ENCODE peak calls at places on chromosomes 6 and 20, in four cellular contexts. One of them, this sample, is unnamed.

GRCh38 chr20:24662756-24663399 is 193.4 kb downstream of the SYNDIG1 start:
- DNase-seq in choroid plexus epithelial cell: no peak
- DNase-seq in fibroblast of pulmonary artery: no peak
- DNase-seq in mucosa of descending colon: no peak
- DNase-seq in this sample: peak

GRCh38 chr6:148445620-148446019 is 103.0 kb downstream of the SASH1 start:
- DNase-seq in choroid plexus epithelial cell: peak
- DNase-seq in fibroblast of pulmonary artery: peak
- DNase-seq in mucosa of descending colon: no peak
- DNase-seq in this sample: peak

GRCh38 chr6:88612631-88613030 is 350.8 kb downstream of the RNGTT start:
- DNase-seq in choroid plexus epithelial cell: no peak
- DNase-seq in fibroblast of pulmonary artery: no peak
- DNase-seq in mucosa of descending colon: no peak
- DNase-seq in this sample: no peak

GRCh38 chr6:110256366-110256765 is 76.1 kb downstream of the CDC40 start:
- DNase-seq in choroid plexus epithelial cell: no peak
- DNase-seq in fibroblast of pulmonary artery: no peak
- DNase-seq in mucosa of descending colon: no peak
- DNase-seq in this sample: no peak

GRCh38 chr20:3316131-3316530 is 77.1 kb upstream of the SLC4A11 start:
- DNase-seq in choroid plexus epithelial cell: no peak
- DNase-seq in fibroblast of pulmonary artery: no peak
- DNase-seq in mucosa of descending colon: no peak
- DNase-seq in this sample: no peak

GRCh38 chr20:37356387-37356786 is 10.4 kb downstream of the SRC start:
- DNase-seq in choroid plexus epithelial cell: no peak
- DNase-seq in fibroblast of pulmonary artery: peak
- DNase-seq in mucosa of descending colon: no peak
- DNase-seq in this sample: peak

GRCh38 chr6:163950159-163950558 is 535.6 kb downstream of the QKI start:
- DNase-seq in choroid plexus epithelial cell: peak
- DNase-seq in fibroblast of pulmonary artery: peak
- DNase-seq in mucosa of descending colon: no peak
- DNase-seq in this sample: peak

GRCh38 chr6:37860226-37860839 is 40.8 kb downstream of the ZFAND3 start:
- DNase-seq in choroid plexus epithelial cell: peak
- DNase-seq in fibroblast of pulmonary artery: peak
- DNase-seq in mucosa of descending colon: no peak
- DNase-seq in this sample: peak

GRCh38 chr6:35544748-35545361 is 32.2 kb upstream of the TULP1 start:
- DNase-seq in choroid plexus epithelial cell: no peak
- DNase-seq in fibroblast of pulmonary artery: no peak
- DNase-seq in mucosa of descending colon: no peak
- DNase-seq in this sample: no peak

GRCh38 chr6:100257661-100258395 is 206.9 kb downstream of the SIM1 start:
- DNase-seq in choroid plexus epithelial cell: peak
- DNase-seq in fibroblast of pulmonary artery: peak
- DNase-seq in mucosa of descending colon: no peak
- DNase-seq in this sample: peak

GRCh38 chr6:43180985-43181384 is 1.0 kb upstream of the CUL9 start:
- DNase-seq in choroid plexus epithelial cell: no peak
- DNase-seq in fibroblast of pulmonary artery: no peak
- DNase-seq in mucosa of descending colon: no peak
- DNase-seq in this sample: no peak

GRCh38 chr6:77463881-77464867 is 883 bp upstream of the HTR1B start:
- DNase-seq in choroid plexus epithelial cell: peak
- DNase-seq in fibroblast of pulmonary artery: no peak
- DNase-seq in mucosa of descending colon: peak
- DNase-seq in this sample: no peak

GRCh38 chr6:11890849-11891248 is 112.2 kb upstream of the ADTRP start:
- DNase-seq in choroid plexus epithelial cell: peak
- DNase-seq in fibroblast of pulmonary artery: no peak
- DNase-seq in mucosa of descending colon: no peak
- DNase-seq in this sample: no peak

GRCh38 chr6:85449388-85449817 is 480 bp upstream of the NT5E start:
- DNase-seq in choroid plexus epithelial cell: peak
- DNase-seq in fibroblast of pulmonary artery: peak
- DNase-seq in mucosa of descending colon: peak
- DNase-seq in this sample: peak

GRCh38 chr20:39784693-39785092 is 822.5 kb downstream of the DHX35 start:
- DNase-seq in choroid plexus epithelial cell: no peak
- DNase-seq in fibroblast of pulmonary artery: no peak
- DNase-seq in mucosa of descending colon: no peak
- DNase-seq in this sample: no peak

GRCh38 chr6:36127462-36128016 is 2.8 kb upstream of the MAPK13 start:
- DNase-seq in choroid plexus epithelial cell: peak
- DNase-seq in fibroblast of pulmonary artery: peak
- DNase-seq in mucosa of descending colon: peak
- DNase-seq in this sample: peak

GRCh38 chr6:119493980-119494379 is 144.4 kb upstream of the MAN1A1 start:
- DNase-seq in choroid plexus epithelial cell: no peak
- DNase-seq in fibroblast of pulmonary artery: no peak
- DNase-seq in mucosa of descending colon: no peak
- DNase-seq in this sample: no peak

DNA sequence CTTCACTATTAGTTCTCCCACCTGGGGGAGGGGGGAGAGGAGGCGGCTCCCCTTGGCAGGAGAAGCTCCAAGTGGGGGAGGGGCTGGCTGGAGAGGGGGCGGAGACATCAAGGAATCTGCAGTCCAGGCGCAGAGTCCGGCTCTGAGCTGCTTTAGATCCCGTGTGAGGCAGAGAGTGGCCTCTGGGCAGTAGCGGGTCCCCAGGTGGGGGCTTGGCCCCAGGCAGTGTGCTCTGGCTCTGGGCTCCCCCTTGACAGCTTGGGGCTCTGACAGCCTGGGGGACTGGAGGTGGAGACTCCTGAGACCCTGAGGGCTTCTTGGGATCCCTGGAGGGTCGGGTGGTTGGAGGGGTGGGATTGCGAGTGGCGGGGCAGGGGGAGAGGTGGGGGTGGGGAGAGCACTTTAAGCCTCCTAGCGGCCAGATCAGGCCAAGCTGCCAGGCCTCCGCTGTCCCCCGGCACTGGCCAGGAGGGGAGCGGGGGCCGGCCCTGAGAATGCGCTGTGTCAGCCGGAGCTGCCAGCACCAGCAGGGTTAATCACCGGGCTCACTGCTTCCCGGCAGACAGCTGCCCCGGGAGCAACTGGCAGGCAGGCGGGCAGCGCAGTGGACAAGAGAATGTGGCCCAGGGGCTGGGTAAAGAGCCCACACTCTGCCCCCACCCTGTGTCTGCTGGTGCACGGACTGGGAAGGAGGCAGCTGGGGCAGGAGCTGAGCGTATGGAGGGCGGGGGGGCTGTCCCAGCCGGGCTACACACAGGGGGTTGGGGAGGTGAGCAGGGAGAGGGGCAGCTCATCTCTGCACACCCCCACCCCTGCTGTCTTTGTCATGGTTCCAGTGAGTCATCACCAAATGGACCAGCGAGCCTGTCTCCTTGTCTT is 1.8 kb upstream of the LAMA5 start:
- DNase-seq in choroid plexus epithelial cell: no peak
- DNase-seq in fibroblast of pulmonary artery: peak
- DNase-seq in mucosa of descending colon: no peak
- DNase-seq in this sample: no peak
- TF ChIP-seq CTCF in choroid plexus epithelial cell: peak
- TF ChIP-seq CTCF in fibroblast of pulmonary artery: peak
- TF ChIP-seq CTCF in mucosa of descending colon: peak
- TF ChIP-seq CTCF in this sample: peak

DNA sequence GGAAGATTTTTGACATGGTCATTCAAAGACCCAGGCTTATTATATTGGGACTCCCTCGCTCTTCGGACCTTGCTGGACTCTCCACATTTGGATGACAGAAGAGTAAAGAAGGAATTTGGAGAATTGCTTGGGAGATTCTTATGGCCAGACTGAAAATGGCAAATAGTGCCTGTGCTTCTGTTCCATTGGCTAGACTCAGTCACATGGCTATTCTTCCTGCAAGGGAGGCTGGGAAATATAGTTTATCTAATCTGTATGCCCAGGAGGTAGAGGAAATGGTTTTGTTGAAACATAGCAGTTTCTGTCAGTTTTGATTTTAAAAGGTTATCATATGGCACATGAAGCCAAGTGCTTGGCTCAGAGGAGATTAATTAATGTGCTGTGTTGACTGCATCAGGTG is 286.6 kb upstream of the JAG1 start:
- DNase-seq in choroid plexus epithelial cell: no peak
- DNase-seq in fibroblast of pulmonary artery: no peak
- DNase-seq in mucosa of descending colon: no peak
- DNase-seq in this sample: no peak
- H3K4me3 ChIP-seq in choroid plexus epithelial cell: no peak
- H3K4me3 ChIP-seq in fibroblast of pulmonary artery: no peak
- H3K4me3 ChIP-seq in mucosa of descending colon: no peak
- H3K4me3 ChIP-seq in this sample: no peak

DNA sequence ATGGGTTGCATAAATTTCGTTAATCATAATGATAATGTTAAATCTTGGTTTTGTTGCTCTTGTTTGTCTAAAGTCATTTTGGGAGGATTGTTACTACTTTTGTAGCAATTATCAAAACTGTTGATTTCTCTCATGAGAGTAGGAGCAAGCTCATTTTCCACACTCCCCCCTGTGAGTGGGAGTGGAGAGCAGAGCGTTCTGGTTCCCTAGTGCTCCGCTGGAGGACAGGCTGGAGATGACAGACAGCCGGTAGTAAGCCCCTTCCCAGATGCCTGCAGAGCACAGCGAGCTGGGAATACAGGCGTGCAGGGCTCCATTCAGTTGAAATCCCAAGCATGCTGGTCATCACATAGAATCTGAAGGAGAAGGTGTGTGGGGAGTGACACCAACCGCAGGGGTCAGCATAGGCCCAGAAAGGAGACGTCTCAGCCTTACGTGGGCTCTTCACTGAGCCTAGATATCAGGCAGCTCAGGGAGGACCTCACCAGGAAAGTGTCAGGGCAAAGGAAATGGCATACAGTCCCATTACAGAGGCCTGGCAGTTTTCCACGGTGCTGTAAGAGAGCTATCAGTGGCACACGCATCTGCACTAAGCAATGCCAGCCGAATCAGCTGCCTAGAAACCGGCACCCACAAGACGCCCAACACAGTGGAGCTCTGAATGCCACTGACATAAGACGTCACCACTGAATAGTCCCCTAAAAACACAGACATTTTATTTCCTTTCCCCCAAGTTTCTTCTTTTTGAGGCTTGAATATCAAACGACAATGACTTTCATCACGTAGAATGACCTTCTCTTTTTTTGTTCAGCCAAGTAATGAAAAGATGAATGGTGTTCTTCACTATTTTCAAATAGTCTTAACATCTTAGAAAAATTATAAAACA is 89.2 kb upstream of the FOXQ1 start:
- DNase-seq in choroid plexus epithelial cell: no peak
- DNase-seq in fibroblast of pulmonary artery: no peak
- DNase-seq in mucosa of descending colon: no peak
- DNase-seq in this sample: no peak
- TF ChIP-seq CTCF in choroid plexus epithelial cell: no peak
- TF ChIP-seq CTCF in fibroblast of pulmonary artery: no peak
- TF ChIP-seq CTCF in mucosa of descending colon: no peak
- TF ChIP-seq CTCF in this sample: no peak

GRCh38 chr20:32455171-32455900 is 97.2 kb downstream of the ASXL1 start:
- DNase-seq in choroid plexus epithelial cell: no peak
- DNase-seq in fibroblast of pulmonary artery: no peak
- DNase-seq in mucosa of descending colon: peak
- DNase-seq in this sample: no peak

GRCh38 chr20:32458061-32458836 is 100.1 kb downstream of the ASXL1 start:
- DNase-seq in choroid plexus epithelial cell: no peak
- DNase-seq in fibroblast of pulmonary artery: no peak
- DNase-seq in mucosa of descending colon: no peak
- DNase-seq in this sample: no peak

GRCh38 chr20:32455901-32456701 is 98.0 kb downstream of the ASXL1 start:
- DNase-seq in choroid plexus epithelial cell: no peak
- DNase-seq in fibroblast of pulmonary artery: no peak
- DNase-seq in mucosa of descending colon: peak
- DNase-seq in this sample: no peak

GRCh38 chr20:32457476-32457986 is 99.4 kb downstream of the ASXL1 start:
- DNase-seq in choroid plexus epithelial cell: peak
- DNase-seq in fibroblast of pulmonary artery: peak
- DNase-seq in mucosa of descending colon: peak
- DNase-seq in this sample: peak

DNA sequence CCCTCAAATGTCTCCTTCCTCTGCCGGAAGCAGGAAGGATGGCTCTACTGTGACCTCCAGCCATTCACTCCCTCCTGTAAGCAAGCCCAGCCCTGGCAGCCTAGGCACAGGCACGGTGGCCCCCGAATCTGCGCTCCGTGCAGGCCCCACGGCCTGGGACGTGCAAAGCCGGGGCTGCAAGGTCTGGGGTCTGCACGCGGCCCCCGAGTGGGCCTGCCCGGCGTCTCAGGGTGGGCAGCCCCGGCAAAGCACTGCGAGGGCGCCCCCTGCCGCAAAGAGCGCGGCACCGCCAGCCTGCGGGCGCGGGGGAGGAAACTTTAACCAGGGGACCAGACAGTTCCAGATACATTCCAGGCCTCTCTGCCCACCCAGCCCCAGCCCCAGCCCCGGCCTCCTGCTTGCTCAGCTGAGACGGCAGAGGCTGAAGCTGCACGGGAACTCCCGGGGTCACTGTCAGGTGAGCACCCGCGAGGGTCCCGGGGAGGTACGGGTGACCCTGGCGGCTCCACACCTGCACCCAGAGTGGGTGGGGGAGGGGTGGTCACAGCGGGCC is 98.8 kb downstream of the ASXL1 start:
- DNase-seq in choroid plexus epithelial cell: peak
- DNase-seq in fibroblast of pulmonary artery: peak
- DNase-seq in mucosa of descending colon: peak
- DNase-seq in this sample: peak
- H3K4me3 ChIP-seq in choroid plexus epithelial cell: peak
- H3K4me3 ChIP-seq in fibroblast of pulmonary artery: peak
- H3K4me3 ChIP-seq in mucosa of descending colon: no peak
- H3K4me3 ChIP-seq in this sample: peak

DNA sequence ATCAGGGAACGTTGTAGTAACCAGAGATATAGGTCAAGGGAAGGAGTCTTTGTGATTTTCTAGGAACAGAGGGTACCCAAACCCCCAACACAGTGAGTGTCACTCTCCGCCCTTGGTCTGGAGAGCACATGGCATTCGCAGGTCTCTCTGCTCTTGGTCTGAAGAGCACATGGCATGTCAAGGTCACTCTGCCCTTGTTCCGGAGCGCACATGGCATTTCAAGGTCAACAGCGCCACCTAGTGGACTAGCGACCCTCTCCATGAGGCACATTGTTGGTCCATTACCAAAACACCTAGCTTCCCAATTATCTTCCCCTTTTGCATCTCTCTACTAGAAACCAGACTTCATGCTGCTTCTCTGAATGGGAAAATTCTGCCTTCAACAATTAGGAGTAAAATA is 260.0 kb downstream of the C6orf118 start:
- DNase-seq in choroid plexus epithelial cell: peak
- DNase-seq in fibroblast of pulmonary artery: peak
- DNase-seq in mucosa of descending colon: no peak
- DNase-seq in this sample: peak
- TF ChIP-seq CTCF in choroid plexus epithelial cell: peak
- TF ChIP-seq CTCF in fibroblast of pulmonary artery: peak
- TF ChIP-seq CTCF in mucosa of descending colon: no peak
- TF ChIP-seq CTCF in this sample: peak

DNA sequence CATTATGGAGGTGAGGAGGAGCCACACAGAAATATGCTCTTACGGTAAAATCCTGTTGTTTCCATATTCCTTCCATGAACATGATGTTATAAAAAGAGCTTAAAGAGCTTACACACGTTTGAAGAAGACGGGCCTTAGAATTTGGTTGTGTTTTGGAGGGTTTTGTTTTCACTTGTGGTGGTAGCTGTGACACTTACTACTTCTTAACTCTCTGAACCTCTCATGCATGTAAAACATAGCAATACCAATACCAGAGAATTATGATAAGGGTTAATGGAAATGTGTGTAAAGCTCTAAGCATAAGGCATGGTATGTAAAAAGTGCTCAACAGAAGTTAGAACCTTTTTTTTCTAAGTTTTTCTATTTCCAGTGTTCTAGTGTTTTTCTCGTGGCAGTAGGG is 256.1 kb upstream of the KCNQ5 start:
- DNase-seq in choroid plexus epithelial cell: no peak
- DNase-seq in fibroblast of pulmonary artery: no peak
- DNase-seq in mucosa of descending colon: no peak
- DNase-seq in this sample: no peak
- H3K4me3 ChIP-seq in choroid plexus epithelial cell: no peak
- H3K4me3 ChIP-seq in fibroblast of pulmonary artery: no peak
- H3K4me3 ChIP-seq in mucosa of descending colon: no peak
- H3K4me3 ChIP-seq in this sample: no peak

This sample was measured in AG10803.